ENCODE peak calls at places on chromosomes 4 and X, in eight cellular contexts. Y, R, B, O, T, F, J and S are unnamed samples.

GRCh38 chr4:81914623-81915022 is 442.9 kb upstream of the RASGEF1B start:
- DNase-seq in J (no peak), R (no peak), O (no peak), Y (no peak), T (no peak), B (no peak), F (no peak), S (no peak)

GRCh38 chr4:83561381-83561780 is 25.5 kb downstream of the GPAT3 start:
- DNase-seq in Y (no peak), F (no peak), B (peak; percentile 64), O (no peak), R (no peak), J (no peak), T (peak; percentile 66), S (peak; percentile 80)

GRCh38 chrX:124415115-124415798 is 68.9 kb downstream of the SH2D1A start:
- DNase-seq in T (no peak), B (no peak), F (no peak), R (no peak), O (no peak), J (no peak), Y (no peak), S (no peak)

GRCh38 chr4:80114732-80115265 is 41.8 kb upstream of the ANTXR2 start:
- DNase-seq in T (no peak), Y (no peak), F (no peak), R (no peak), O (no peak), J (no peak), B (no peak), S (no peak)

GRCh38 chr4:89226665-89227572 is 80.7 kb downstream of the GPRIN3 start:
- DNase-seq in Y (peak; percentile 67), J (peak; percentile 29), O (peak; percentile 63), R (peak; percentile 58), B (peak; percentile 85), F (peak; percentile 47), T (peak; percentile 59), S (peak; percentile 17)

GRCh38 chrX:31070057-31070468 is 1.8 kb downstream of the FTHL17 start:
- DNase-seq in R (no peak), B (no peak), Y (no peak), T (no peak), O (no peak), J (no peak), F (no peak), S (no peak)

GRCh38 chr4:12633058-12633651 is 851.0 kb downstream of the RAB28 start:
- DNase-seq in Y (peak; percentile 21), R (peak; percentile 33), B (peak; percentile 83), O (peak; percentile 36), T (peak; percentile 44), F (peak; percentile 30), J (peak; percentile 6), S (peak; percentile 34)

GRCh38 chr4:177010421-177010820 is 217.7 kb upstream of the VEGFC start:
- DNase-seq in R (no peak), B (no peak), F (no peak), J (no peak), T (no peak), Y (no peak), O (no peak), S (no peak)

GRCh38 chr4:1115528-1116293 is 2.3 kb upstream of the RNF212 start:
- DNase-seq in B (no peak), R (no peak), J (no peak), F (no peak), T (no peak), O (no peak), Y (no peak), S (no peak)

GRCh38 chrX:108036298-108036973 is 8.4 kb upstream of the VSIG1 start:
- DNase-seq in B (peak; percentile 78), F (no peak), T (peak; percentile 45), R (no peak), J (peak; percentile 5), O (peak; percentile 0), Y (no peak), S (no peak)

GRCh38 chr4:139557506-139558110 is 1.6 kb upstream of the SETD7 start:
- DNase-seq in R (no peak), Y (no peak), J (no peak), F (no peak), T (no peak), O (no peak), B (no peak), S (no peak)

GRCh38 chrX:133054761-133055385 is 42.0 kb downstream of the USP26 start:
- DNase-seq in B (no peak), O (no peak), Y (no peak), R (no peak), F (no peak), J (no peak), T (no peak), S (no peak)